ENCODE peak calls at places on chromosomes 7 and 10, in eight cellular contexts. A is HFFc6, N is fibroblast of lung, Q is pancreas, L is psoas muscle, Z is fibroblast of the aortic adventitia, M is GM23338, F is Calu3. E is an unnamed sample.

GRCh38 chr10:30433286-30433778 is 652 bp upstream of the MAP3K8 start:
- DNase-seq in Q (peak), L (peak), A (peak), Z (peak), F (peak), M (peak), N (peak), E (peak)

GRCh38 chr10:93757766-93758509 is at the start of gene LGI1:
- DNase-seq in Z (peak), A (no peak), M (peak), N (no peak), Q (no peak), F (no peak), L (no peak), E (no peak)

GRCh38 chr7:3754488-3755365 is 453.7 kb downstream of the SDK1 start:
- DNase-seq in F (no peak), A (no peak), L (no peak), M (peak), Q (no peak), N (peak), Z (peak), E (no peak)

GRCh38 chr10:17616403-17617030 is 657 bp downstream of the HACD1 start:
- DNase-seq in A (peak), Z (peak), Q (peak), L (peak), N (peak), M (peak), F (peak), E (peak)

GRCh38 chr7:149455175-149455950 is 5.5 kb downstream of the ZNF777 start:
- DNase-seq in Z (no peak), M (no peak), Q (no peak), F (no peak), A (no peak), L (no peak), N (no peak), E (no peak)

GRCh38 chr10:84743483-84743882 is 415.1 kb downstream of the CCSER2 start:
- DNase-seq in Q (no peak), F (no peak), A (no peak), N (no peak), L (no peak), Z (no peak), M (peak), E (peak)

GRCh38 chr10:24462889-24463552 is 254.1 kb downstream of the KIAA1217 start:
- DNase-seq in N (peak), L (no peak), M (no peak), A (no peak), F (peak), Q (no peak), Z (peak), E (peak)

GRCh38 chr7:44977304-44977858 is 1.4 kb downstream of the MYO1G start:
- DNase-seq in A (no peak), M (no peak), N (no peak), L (no peak), F (no peak), Q (peak), Z (no peak), E (no peak)

GRCh38 chr7:95478139-95479037 is 7.4 kb upstream of the ASB4 start:
- DNase-seq in Z (peak), Q (no peak), F (peak), L (no peak), M (peak), N (peak), A (peak), E (peak)

GRCh38 chr10:73648252-73648651 is 7.0 kb upstream of the MYOZ1 start:
- DNase-seq in N (peak), L (no peak), M (peak), Q (no peak), Z (no peak), A (no peak), F (no peak), E (no peak)

GRCh38 chr10:124436191-124436638 is 13.6 kb downstream of the NKX1-2 start:
- DNase-seq in N (no peak), M (no peak), Z (no peak), F (no peak), A (no peak), Q (no peak), L (no peak), E (peak)

GRCh38 chr7:93977551-93977950 is 26.6 kb downstream of the BET1 start:
- DNase-seq in N (no peak), M (no peak), L (no peak), Z (no peak), Q (no peak), A (no peak), F (no peak), E (no peak)

GRCh38 chr10:26441491-26442214 is 3.5 kb downstream of the APBB1IP start:
- DNase-seq in N (no peak), A (peak), F (no peak), Z (peak), L (no peak), M (no peak), Q (no peak), E (no peak)

GRCh38 chr10:13839030-13839429 is 252.3 kb downstream of the PRPF18 start:
- DNase-seq in N (no peak), L (no peak), A (no peak), F (no peak), Z (no peak), Q (no peak), M (no peak), E (no peak)

GRCh38 chr7:73682745-73683055 is 553 bp downstream of the DNAJC30 start:
- DNase-seq in F (no peak), L (no peak), M (no peak), N (no peak), A (no peak), Q (no peak), Z (no peak), E (no peak)

GRCh38 chr10:84348860-84349259 is 20.5 kb downstream of the CCSER2 start:
- DNase-seq in A (peak), M (no peak), F (no peak), N (peak), L (no peak), Z (peak), Q (no peak), E (peak)

GRCh38 chr10:102413806-102414561 is 4.6 kb downstream of the PSD start:
- DNase-seq in L (no peak), F (no peak), N (no peak), Q (no peak), A (no peak), Z (no peak), M (no peak), E (no peak)

GRCh38 chr10:22335204-22335956 is 9.9 kb upstream of the SPAG6 start:
- DNase-seq in Z (peak), Q (peak), A (no peak), F (peak), M (peak), N (peak), L (peak), E (no peak)

GRCh38 chr10:132699411-132700167 is 86.4 kb downstream of the NKX6-2 start:
- DNase-seq in N (no peak), Q (peak), M (no peak), L (no peak), Z (no peak), F (no peak), A (no peak), E (no peak)

GRCh38 chr7:38561166-38561565 is 70.0 kb downstream of the AMPH start:
- DNase-seq in A (peak), Q (no peak), Z (no peak), N (no peak), F (no peak), M (no peak), L (no peak), E (peak)

GRCh38 chr10:7887417-7887816 is 69.1 kb downstream of the TAF3 start:
- DNase-seq in Q (no peak), Z (peak), M (no peak), F (no peak), N (peak), L (no peak), A (peak), E (no peak)

GRCh38 chr7:135189961-135190360 is 19.5 kb upstream of the CYREN start:
- DNase-seq in Z (peak), L (no peak), A (no peak), N (no peak), Q (no peak), F (no peak), M (no peak), E (no peak)

GRCh38 chr7:15546272-15546792 is 15.5 kb downstream of the AGMO start:
- DNase-seq in L (no peak), N (no peak), F (no peak), M (no peak), A (no peak), Z (no peak), Q (no peak), E (no peak)

GRCh38 chr7:30970074-30970473 is 6.3 kb downstream of the GHRHR start:
- DNase-seq in Q (peak), F (no peak), Z (no peak), A (no peak), L (no peak), N (no peak), M (no peak), E (no peak)

GRCh38 chr10:33655165-33655815 is 320.8 kb upstream of the NRP1 start:
- DNase-seq in A (no peak), M (no peak), N (no peak), Z (no peak), F (no peak), Q (no peak), L (no peak), E (no peak)

DNA sequence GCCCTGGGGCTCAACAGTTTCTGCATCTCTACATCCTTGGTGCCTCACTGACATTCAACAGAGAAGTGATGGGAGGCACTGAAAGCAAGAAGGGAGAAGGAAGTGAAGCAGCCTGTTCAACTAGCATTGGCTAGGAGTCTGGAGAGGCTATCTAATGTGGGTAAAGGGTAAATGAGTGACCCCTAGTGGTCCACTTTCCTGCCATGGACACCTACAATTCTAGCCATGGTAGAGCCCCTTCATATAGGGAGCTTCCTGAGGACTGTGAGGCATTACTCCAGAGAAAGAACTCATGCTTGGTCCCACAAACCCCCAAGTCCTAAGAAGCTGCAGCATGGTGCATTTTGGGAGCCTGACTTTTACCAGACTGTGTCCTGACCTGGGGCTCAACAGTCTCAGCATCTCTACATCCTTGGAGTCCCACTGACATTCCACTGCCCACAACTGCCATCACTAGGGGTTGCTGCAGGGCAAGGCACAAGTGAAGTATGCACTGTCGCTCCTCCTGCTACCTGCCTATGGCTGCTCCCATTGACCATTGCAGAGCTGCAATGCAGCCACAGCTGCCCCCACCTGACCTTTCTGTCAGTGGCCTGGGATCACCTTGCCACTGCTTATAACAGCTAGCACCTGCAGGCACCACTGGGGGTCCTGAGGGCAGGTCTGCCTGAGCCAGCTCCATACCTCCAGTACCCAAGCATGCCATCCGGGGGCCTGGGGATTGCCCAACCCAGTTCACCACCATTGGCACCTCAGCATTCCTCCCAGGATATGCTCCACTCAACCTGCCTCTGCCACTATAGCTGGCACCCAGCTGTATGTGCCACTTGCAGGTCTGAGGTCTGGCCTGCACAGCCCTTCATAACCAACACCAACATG is 44.1 kb upstream of the CDK6 start:
- DNase-seq in N (peak), L (no peak), A (peak), M (peak), F (no peak), Z (peak), Q (no peak), E (peak)
- TF ChIP-seq CTCF in N (no peak), L (peak), A (peak), M (peak), F (no peak), Z (peak), Q (no peak), E (no peak)

GRCh38 chr10:47443145-47443544 is 40.8 kb downstream of the ANXA8 start:
- DNase-seq in L (no peak), M (no peak), F (no peak), N (no peak), Z (no peak), A (no peak), Q (no peak), E (no peak)

GRCh38 chr10:47438857-47439474 is 44.9 kb downstream of the ANXA8 start:
- DNase-seq in L (no peak), F (peak), Q (peak), Z (peak), A (peak), M (peak), N (peak), E (peak)

GRCh38 chr10:47441973-47442750 is 41.8 kb downstream of the ANXA8 start:
- DNase-seq in N (no peak), A (no peak), L (no peak), F (no peak), Q (no peak), Z (no peak), M (no peak), E (no peak)

GRCh38 chr10:47444047-47444446 is 39.9 kb downstream of the ANXA8 start:
- DNase-seq in L (no peak), Q (no peak), Z (no peak), A (no peak), N (no peak), M (no peak), F (no peak), E (no peak)

GRCh38 chr10:47440207-47440606 is 43.7 kb downstream of the ANXA8 start:
- DNase-seq in F (no peak), L (no peak), Q (no peak), N (no peak), A (no peak), Z (no peak), M (peak), E (no peak)
- TF ChIP-seq CTCF in F (no peak), L (no peak), Q (no peak), N (no peak), A (no peak), Z (no peak), M (peak), E (no peak)

GRCh38 chr7:19744075-19744474 is 29.3 kb downstream of the TMEM196 start:
- DNase-seq in L (no peak), Z (no peak), F (no peak), N (no peak), A (no peak), Q (no peak), M (no peak), E (no peak)

GRCh38 chr7:19752045-19752444 is 21.4 kb downstream of the TMEM196 start:
- DNase-seq in Q (no peak), M (no peak), L (no peak), F (no peak), A (no peak), N (peak), Z (peak), E (no peak)

GRCh38 chr7:19749658-19750057 is 23.8 kb downstream of the TMEM196 start:
- DNase-seq in L (no peak), Q (no peak), Z (peak), F (peak), N (peak), A (no peak), M (no peak), E (peak)

DNA sequence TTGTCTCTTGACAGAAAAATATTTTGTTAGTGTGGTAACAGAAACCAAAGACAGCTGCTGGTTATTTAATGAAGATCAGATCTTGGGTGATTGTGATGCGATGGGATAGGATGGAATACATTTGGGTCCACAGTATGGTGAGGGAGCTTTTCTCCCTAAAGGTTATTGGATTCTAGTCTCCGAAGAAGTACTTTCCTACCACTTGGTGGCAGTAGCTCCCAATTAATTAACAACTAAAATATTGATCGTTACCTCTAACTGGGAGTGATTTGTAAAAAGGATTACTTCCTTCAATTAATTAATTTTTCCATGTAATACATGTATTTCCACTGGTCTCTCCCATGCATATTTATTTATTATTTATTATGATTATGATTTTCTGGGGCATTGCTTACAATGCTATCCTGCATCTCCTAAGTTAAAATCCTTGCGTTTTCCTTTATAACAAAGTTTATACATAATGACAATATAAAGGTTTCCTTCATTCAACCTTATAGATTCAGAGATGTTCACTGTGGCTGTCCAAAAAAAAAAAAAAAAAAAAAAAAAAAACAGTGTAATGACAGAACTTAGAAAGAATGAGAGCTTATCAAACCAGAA is 25.6 kb downstream of the TMEM196 start:
- DNase-seq in Z (peak), L (no peak), A (no peak), N (peak), F (peak), M (peak), Q (no peak), E (peak)
- TF ChIP-seq CTCF in Z (peak), L (peak), A (peak), N (peak), F (peak), M (peak), Q (peak), E (peak)

GRCh38 chr7:147805996-147806576 is 784.5 kb upstream of the C7orf33 start:
- DNase-seq in N (no peak), Q (no peak), F (no peak), A (no peak), L (no peak), Z (no peak), M (no peak), E (no peak)
- TF ChIP-seq CTCF in N (no peak), Q (no peak), F (no peak), A (peak), L (no peak), Z (no peak), M (peak), E (no peak)

GRCh38 chr7:132592947-132593335 is 16.7 kb upstream of the PLXNA4 start:
- DNase-seq in N (no peak), Q (no peak), A (no peak), M (no peak), F (no peak), Z (no peak), L (no peak), E (no peak)

GRCh38 chr7:132592238-132592946 is 16.1 kb upstream of the PLXNA4 start:
- DNase-seq in L (no peak), N (no peak), F (no peak), A (no peak), Z (no peak), M (no peak), Q (no peak), E (no peak)

GRCh38 chr7:132590162-132590561 is 13.9 kb upstream of the PLXNA4 start:
- DNase-seq in F (no peak), Z (no peak), L (no peak), Q (no peak), M (no peak), N (no peak), A (peak), E (no peak)

GRCh38 chr7:132584796-132585494 is 8.7 kb upstream of the PLXNA4 start:
- DNase-seq in A (no peak), F (no peak), Q (no peak), Z (no peak), L (no peak), M (no peak), N (no peak), E (no peak)

GRCh38 chr7:132588596-132588995 is 12.3 kb upstream of the PLXNA4 start:
- DNase-seq in F (no peak), A (no peak), N (no peak), Z (no peak), Q (no peak), M (no peak), L (no peak), E (no peak)
- TF ChIP-seq CTCF in F (no peak), A (no peak), N (no peak), Z (no peak), Q (no peak), M (no peak), L (no peak), E (no peak)

DNA sequence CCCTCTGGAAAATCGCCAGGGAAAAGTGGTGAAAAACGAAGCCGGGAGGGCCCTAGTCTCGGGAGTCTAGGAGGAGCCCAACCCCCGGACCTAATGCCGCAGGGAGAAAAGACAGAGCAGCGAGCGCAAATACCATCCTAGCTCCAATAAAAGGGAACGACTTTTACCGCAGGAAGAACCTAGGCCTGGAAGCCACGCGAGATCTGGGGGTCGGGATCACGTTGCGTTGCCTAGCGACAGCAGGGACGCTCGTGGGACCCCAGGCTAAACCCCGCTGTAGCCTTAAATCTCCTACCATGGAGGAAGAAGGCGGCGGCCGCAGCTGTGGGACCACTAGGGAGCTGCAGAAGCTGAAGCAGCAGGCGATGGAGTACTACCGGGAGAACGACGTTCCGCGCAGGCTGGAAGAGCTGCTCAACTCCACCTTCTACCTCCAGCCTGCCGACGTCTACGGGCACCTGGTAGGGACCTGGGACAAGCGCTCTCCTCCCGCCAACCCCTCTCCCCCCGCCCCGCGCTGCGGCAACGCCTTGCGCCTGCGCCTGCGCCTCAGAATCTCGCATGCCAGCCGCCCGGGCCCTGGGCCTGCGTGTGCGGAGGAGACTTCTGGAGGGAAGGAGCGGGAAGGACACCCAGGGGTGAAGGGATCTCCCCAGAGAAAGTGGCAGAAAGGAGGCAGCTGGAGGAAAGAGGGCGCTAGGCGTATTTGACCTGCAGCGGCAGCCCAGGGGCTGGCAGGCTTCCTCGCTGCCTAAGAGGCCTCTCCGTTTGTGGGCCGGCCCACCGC is at the start of gene ENO4:
- DNase-seq in M (peak), N (peak), A (peak), Q (peak), L (peak), Z (peak), F (peak), E (peak)
- TF ChIP-seq CTCF in M (no peak), N (no peak), A (no peak), Q (no peak), L (no peak), Z (no peak), F (no peak), E (no peak)